ENCODE peak calls at places on chromosomes 4 and X, in nine cellular contexts. E, V, Z, T, K, J, H, P and N are unnamed samples.

GRCh38 chr4:55830741-55831140 is 11.2 kb downstream of the EXOC1L start:
- DNase-seq in J (no peak), K (no peak), T (no peak), P (no peak), H (no peak), V (no peak), E (no peak), Z (no peak), N (no peak)

GRCh38 chr4:122992111-122992510 is 69.7 kb upstream of the NUDT6 start:
- DNase-seq in K (no peak), J (no peak), E (no peak), V (no peak), H (no peak), P (no peak), T (no peak), Z (no peak), N (no peak)

GRCh38 chr4:54942735-54943134 is 182.7 kb downstream of the KDR start:
- DNase-seq in J (peak), E (no peak), H (no peak), T (no peak), Z (peak), P (no peak), K (no peak), V (no peak), N (no peak)

GRCh38 chr4:16016536-16016935 is 53.6 kb upstream of the FGFBP2 start:
- DNase-seq in H (no peak), J (no peak), E (no peak), P (no peak), K (no peak), T (no peak), V (no peak), Z (no peak), N (no peak)

GRCh38 chrX:46152756-46153155 is 392.5 kb downstream of the ZNF674 start:
- DNase-seq in H (no peak), K (no peak), Z (no peak), T (no peak), P (no peak), E (no peak), J (no peak), V (no peak), N (no peak)

GRCh38 chr4:7981738-7982394 is 42.2 kb upstream of the AFAP1 start:
- DNase-seq in J (no peak), K (no peak), T (no peak), Z (no peak), E (no peak), P (no peak), V (no peak), H (no peak), N (no peak)

GRCh38 chr4:87851955-87852354 is 19.2 kb downstream of the MEPE start:
- DNase-seq in K (no peak), Z (no peak), T (no peak), H (no peak), E (no peak), J (no peak), P (no peak), V (no peak), N (no peak)

GRCh38 chr4:101953949-101954348 is 163.4 kb downstream of the BANK1 start:
- DNase-seq in T (no peak), E (no peak), H (no peak), J (no peak), V (no peak), K (no peak), Z (no peak), P (no peak), N (no peak)

GRCh38 chr4:185411833-185412232 is 13.9 kb downstream of the UFSP2 start:
- DNase-seq in H (no peak), V (no peak), J (no peak), Z (no peak), E (no peak), T (no peak), K (no peak), P (no peak), N (no peak)

GRCh38 chr4:39348371-39349265 is 17.5 kb downstream of the RFC1 start:
- DNase-seq in T (no peak), V (no peak), K (no peak), J (no peak), P (no peak), E (no peak), Z (no peak), H (no peak), N (no peak)

GRCh38 chr4:166169111-166169510 is 296.1 kb downstream of the TLL1 start:
- DNase-seq in E (peak), Z (no peak), K (peak), J (no peak), P (no peak), T (no peak), H (no peak), V (no peak), N (no peak)

GRCh38 chr4:3836041-3836801 is 70.0 kb downstream of the ADRA2C start:
- DNase-seq in V (no peak), P (no peak), J (no peak), K (no peak), T (no peak), Z (no peak), H (no peak), E (no peak), N (no peak)

GRCh38 chr4:37946503-37947179 is 13.6 kb upstream of the PTTG2 start:
- DNase-seq in Z (no peak), K (no peak), V (no peak), H (no peak), E (no peak), T (no peak), J (no peak), P (no peak), N (no peak)

GRCh38 chr4:4772534-4772933 is 86.9 kb upstream of the MSX1 start:
- DNase-seq in H (no peak), K (no peak), E (no peak), Z (no peak), T (no peak), P (no peak), V (no peak), J (no peak), N (no peak)

GRCh38 chr4:102473476-102473875 is 27.7 kb upstream of the NFKB1 start:
- DNase-seq in J (no peak), K (no peak), P (no peak), T (no peak), H (no peak), E (no peak), V (no peak), Z (no peak), N (no peak)

GRCh38 chr4:41935652-41936021 is 408 bp downstream of the TMEM33 start:
- DNase-seq in P (no peak), V (no peak), J (no peak), K (peak), H (no peak), E (no peak), Z (peak), T (no peak), N (no peak)

DNA sequence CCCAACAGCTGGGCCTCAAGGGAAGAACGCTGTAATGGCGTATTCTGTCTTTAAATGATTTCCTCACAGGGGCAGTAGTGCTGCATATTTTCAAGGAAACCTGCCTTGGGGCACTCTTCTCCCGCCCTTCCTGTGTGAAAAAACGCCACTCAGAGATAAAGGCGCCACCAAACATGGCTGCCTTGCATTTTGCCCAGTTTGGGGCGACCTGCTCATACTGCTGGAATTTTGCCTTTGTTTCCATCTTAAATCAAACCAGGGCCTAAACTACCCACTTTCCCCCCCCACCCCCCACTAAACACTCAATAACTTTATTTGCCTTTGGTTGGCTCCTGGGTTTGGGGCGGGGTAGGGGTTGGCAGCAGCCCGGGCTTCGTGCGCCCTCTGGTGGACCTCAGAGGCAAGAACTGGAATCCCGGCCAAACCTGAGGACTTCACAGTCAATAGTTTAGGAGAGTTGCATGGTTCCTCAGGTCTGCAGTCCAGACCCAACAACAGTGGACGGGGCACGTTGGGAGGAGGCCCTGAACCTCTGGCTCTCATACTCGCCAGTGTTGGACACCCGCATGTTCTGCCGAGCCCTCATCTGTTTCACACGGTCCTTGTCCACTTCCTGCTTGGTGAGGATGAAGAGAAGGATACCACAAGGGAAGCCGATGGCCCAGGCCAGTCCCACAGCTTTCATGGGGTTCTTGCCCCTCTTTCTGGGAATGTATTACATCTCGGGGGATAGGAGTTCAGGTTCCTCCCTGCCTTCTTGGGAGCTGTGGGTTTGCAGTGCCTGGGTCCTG is 220.1 kb upstream of the STK26 start:
- DNase-seq in Z (peak), T (no peak), K (no peak), J (peak), E (no peak), P (peak), V (peak), H (peak), N (peak)
- TF ChIP-seq CTCF in Z (no peak), T (no peak), K (no peak), J (no peak), E (peak), P (peak), V (no peak), H (no peak), N (peak)

DNA sequence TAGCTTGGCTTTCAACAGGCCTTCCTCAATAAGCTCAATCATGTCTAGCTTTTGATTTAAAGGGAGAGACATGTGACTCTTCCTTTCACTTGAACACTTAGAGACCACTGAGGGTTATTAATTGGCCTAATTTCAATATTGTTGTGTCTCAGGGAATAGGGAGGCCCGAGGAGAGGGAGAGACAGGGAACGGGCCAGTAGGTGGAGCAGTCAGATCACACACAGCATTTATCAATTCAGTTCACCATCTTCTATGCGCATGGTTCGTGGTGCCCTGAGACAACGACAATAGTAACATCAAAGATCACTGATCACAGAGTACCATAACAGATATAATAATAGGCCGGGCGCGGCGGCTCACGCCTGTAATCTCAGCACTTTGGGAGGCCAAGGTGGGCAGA is 17.8 kb downstream of the ZNF81 start:
- DNase-seq in V (no peak), T (no peak), K (no peak), J (peak), Z (peak), P (no peak), E (peak), H (no peak), N (no peak)
- TF ChIP-seq CTCF in V (no peak), T (peak), K (no peak), J (no peak), Z (no peak), P (peak), E (peak), H (no peak), N (peak)

DNA sequence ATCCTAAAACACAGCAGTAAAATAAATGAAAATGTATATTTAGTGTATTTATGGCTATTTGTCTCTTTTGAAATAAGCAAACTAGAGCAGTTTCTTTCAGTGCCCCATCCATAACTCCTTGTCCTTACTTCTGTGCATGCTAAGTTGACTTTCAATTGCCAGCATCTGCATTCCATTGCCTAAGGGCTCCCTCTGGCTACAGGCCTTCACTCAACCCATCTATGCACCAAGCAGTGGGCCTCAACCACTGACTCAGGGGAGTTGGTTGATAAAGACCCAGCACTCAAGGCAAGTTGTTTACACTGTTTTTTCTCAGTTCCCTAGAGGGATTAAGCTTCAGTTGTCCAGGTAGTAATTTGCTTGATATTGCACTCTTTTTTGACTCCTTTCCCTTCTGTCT is 265.7 kb downstream of the IQCM start:
- DNase-seq in Z (no peak), E (no peak), H (no peak), V (no peak), T (no peak), P (no peak), J (no peak), K (no peak), N (no peak)
- TF ChIP-seq CTCF in Z (no peak), E (no peak), H (no peak), V (no peak), T (no peak), P (no peak), J (no peak), K (no peak), N (no peak)

GRCh38 chr4:174058846-174059245 is 224.6 kb downstream of the FBXO8 start:
- DNase-seq in T (no peak), H (no peak), Z (no peak), V (no peak), J (no peak), K (no peak), P (no peak), E (no peak), N (no peak)
- TF ChIP-seq CTCF in T (no peak), H (no peak), Z (no peak), V (no peak), J (no peak), K (no peak), P (no peak), E (no peak), N (no peak)

GRCh38 chr4:28845158-28845557 is 1875.0 kb upstream of the PCDH7 start:
- DNase-seq in V (no peak), Z (no peak), T (no peak), H (no peak), P (no peak), J (no peak), K (no peak), E (no peak), N (no peak)

GRCh38 chr4:28842271-28842670 is 1877.9 kb upstream of the PCDH7 start:
- DNase-seq in P (no peak), T (no peak), Z (no peak), V (no peak), E (no peak), K (no peak), J (no peak), H (no peak), N (no peak)
- TF ChIP-seq CTCF in P (no peak), T (no peak), Z (no peak), V (no peak), E (no peak), K (no peak), J (no peak), H (no peak), N (no peak)

GRCh38 chrX:10600479-10600878 is 19.9 kb downstream of the MID1 start:
- DNase-seq in J (no peak), T (no peak), E (no peak), K (no peak), V (no peak), P (no peak), Z (no peak), H (no peak), N (no peak)

GRCh38 chrX:10598540-10598939 is 21.8 kb downstream of the MID1 start:
- DNase-seq in H (no peak), E (no peak), J (no peak), P (no peak), T (no peak), V (no peak), Z (no peak), K (no peak), N (no peak)

GRCh38 chrX:10602646-10603045 is 17.7 kb downstream of the MID1 start:
- DNase-seq in K (no peak), E (no peak), T (no peak), P (no peak), Z (no peak), J (no peak), H (no peak), V (no peak), N (no peak)

GRCh38 chrX:10603612-10604011 is 16.8 kb downstream of the MID1 start:
- DNase-seq in T (no peak), J (no peak), V (no peak), E (no peak), P (no peak), K (no peak), Z (no peak), H (no peak), N (no peak)

GRCh38 chrX:10597871-10598270 is 22.5 kb downstream of the MID1 start:
- DNase-seq in E (no peak), P (no peak), K (no peak), V (no peak), J (no peak), T (no peak), H (no peak), Z (peak), N (no peak)
- TF ChIP-seq CTCF in E (peak), P (peak), K (peak), V (no peak), J (no peak), T (no peak), H (no peak), Z (peak), N (peak)

DNA sequence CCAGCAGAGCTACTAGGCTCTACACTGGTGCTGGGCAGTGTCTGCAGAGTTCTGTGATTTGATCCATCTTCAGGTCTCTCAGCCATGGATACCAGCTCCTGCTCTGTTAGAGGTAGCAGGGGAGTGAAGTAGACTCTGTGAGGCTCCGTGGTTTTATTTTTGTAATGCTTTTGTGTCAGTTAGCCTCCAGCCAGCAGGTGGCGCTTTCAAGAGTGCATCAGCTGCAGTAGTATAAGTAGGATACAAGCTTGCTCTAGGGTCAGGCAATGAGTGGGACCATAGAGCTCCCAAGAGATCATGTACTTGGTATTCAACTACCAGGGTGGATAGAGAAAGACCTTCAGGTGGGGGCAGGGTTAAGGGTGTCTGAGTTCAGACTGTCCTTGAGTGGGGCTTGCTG is 362.5 kb upstream of the TRAM1L1 start:
- DNase-seq in P (no peak), T (no peak), E (no peak), J (no peak), K (no peak), H (no peak), V (no peak), Z (no peak), N (no peak)
- TF ChIP-seq CTCF in P (no peak), T (no peak), E (peak), J (no peak), K (peak), H (no peak), V (no peak), Z (no peak), N (no peak)

DNA sequence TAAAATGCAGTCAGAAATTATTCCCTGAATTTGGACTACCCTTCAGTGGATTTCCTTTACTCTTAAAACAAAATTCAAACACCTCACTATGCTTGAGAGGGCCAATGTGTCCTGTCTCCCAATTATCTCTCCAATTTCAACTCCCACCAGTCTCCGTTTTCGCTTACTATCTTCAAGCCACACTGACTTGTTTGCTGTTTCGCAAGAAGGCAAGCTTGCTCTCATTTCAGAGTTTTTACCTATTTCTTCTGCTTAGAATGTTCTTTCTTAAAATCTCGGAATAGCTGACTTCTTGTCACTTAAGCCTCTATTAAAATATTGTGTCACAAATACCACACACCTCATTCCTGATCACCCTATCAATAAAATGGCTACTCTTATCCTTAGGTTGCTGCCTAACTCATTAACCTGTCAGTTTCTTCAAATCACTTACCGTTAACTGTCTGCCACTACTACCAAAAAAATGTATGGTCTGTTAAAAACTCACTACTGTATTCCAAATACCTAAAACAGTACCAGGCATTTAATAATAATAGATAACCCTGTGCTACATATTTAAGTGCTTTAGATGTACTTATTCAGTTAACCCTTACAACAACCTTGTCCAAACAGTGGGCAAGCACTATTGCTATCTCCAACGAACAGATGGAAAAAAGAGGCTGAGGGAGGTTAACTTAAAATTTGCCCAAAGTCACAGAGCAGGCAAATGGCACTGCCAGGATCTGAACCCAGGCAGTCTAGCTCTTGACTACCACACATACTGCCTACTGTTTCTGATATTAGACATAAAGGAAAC is 2.9 kb downstream of the UBA6 start:
- DNase-seq in T (no peak), E (no peak), V (no peak), P (no peak), K (no peak), J (no peak), Z (no peak), H (no peak), N (no peak)
- TF ChIP-seq CTCF in T (no peak), E (no peak), V (no peak), P (no peak), K (no peak), J (no peak), Z (no peak), H (no peak), N (no peak)

DNA sequence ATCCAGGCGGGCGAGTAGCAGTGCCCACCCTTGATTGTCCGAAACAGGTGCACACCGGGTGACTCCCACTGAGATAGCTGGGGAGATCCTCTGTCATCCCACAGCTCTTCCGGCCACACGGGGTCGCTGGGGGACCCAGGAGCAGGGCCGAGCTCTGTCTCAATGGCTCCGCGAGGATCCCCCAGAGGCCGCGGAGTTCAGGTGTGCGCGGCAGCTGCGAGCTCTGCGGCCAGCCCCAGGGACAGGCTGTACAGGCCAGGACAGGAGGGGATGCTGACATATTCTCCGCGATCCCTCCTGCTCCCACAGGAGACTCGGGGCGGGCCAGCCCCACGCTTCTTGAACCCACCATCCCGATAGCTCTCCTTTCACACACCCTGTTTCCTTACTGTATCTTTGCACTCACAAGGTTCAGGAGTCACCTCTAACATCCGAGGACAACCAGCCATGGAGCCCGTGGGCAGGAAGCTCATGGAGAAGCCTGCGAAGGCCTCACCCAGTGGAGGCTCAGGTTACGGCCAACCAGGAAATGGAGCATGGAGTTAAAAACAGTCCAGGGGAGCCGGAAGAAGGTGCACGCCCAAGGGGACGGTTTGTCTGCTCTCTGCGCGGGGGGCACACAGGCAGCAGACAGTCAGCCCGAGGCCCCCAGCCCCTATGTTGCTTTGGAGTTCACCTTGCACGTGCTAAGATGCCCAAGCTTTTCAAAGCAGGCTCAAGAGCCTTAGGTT is 77.9 kb upstream of the AMELX start:
- DNase-seq in T (no peak), E (no peak), Z (peak), P (no peak), H (peak), V (no peak), J (no peak), K (no peak), N (no peak)
- TF ChIP-seq CTCF in T (no peak), E (no peak), Z (no peak), P (no peak), H (no peak), V (no peak), J (no peak), K (no peak), N (no peak)